ENCODE peak calls at places on chromosome 19, in four cellular contexts. One of them, this sample, is unnamed.

GRCh38 chr19:20238025-20238623 is 71.1 kb downstream of the ZNF486 start:
- DNase-seq in GM12878: peak
- DNase-seq in DND-41: peak
- DNase-seq in neural progenitor cell: peak
- DNase-seq in this sample: no peak

GRCh38 chr19:7068599-7068998 is 904 bp upstream of the ZNF557 start:
- DNase-seq in GM12878: no peak
- DNase-seq in DND-41: no peak
- DNase-seq in neural progenitor cell: no peak
- DNase-seq in this sample: no peak

GRCh38 chr19:21483589-21484170 is 21.7 kb upstream of the ZNF429 start:
- DNase-seq in GM12878: no peak
- DNase-seq in DND-41: peak
- DNase-seq in neural progenitor cell: peak
- DNase-seq in this sample: no peak

GRCh38 chr19:6476155-6476895 is 5.3 kb downstream of the DENND1C start:
- DNase-seq in GM12878: no peak
- DNase-seq in DND-41: peak
- DNase-seq in neural progenitor cell: peak
- DNase-seq in this sample: peak

GRCh38 chr19:43560687-43561086 is 14.6 kb downstream of the XRCC1 start:
- DNase-seq in GM12878: no peak
- DNase-seq in DND-41: no peak
- DNase-seq in neural progenitor cell: no peak
- DNase-seq in this sample: no peak

GRCh38 chr19:3275583-3276340 is 51.3 kb downstream of the CELF5 start:
- DNase-seq in GM12878: peak
- DNase-seq in DND-41: peak
- DNase-seq in neural progenitor cell: peak
- DNase-seq in this sample: peak

GRCh38 chr19:13554506-13555235 is 48.4 kb upstream of the CACNA1A start:
- DNase-seq in GM12878: no peak
- DNase-seq in DND-41: no peak
- DNase-seq in neural progenitor cell: no peak
- DNase-seq in this sample: no peak

GRCh38 chr19:20423381-20424207 is 142.0 kb downstream of the ZNF737 start:
- DNase-seq in GM12878: no peak
- DNase-seq in DND-41: peak
- DNase-seq in neural progenitor cell: peak
- DNase-seq in this sample: no peak

GRCh38 chr19:8820234-8820633 is 11.9 kb downstream of the ZNF558 start:
- DNase-seq in GM12878: no peak
- DNase-seq in DND-41: no peak
- DNase-seq in neural progenitor cell: no peak
- DNase-seq in this sample: no peak

GRCh38 chr19:47157455-47158321 is 27.1 kb downstream of the SAE1 start:
- DNase-seq in GM12878: no peak
- DNase-seq in DND-41: peak
- DNase-seq in neural progenitor cell: peak
- DNase-seq in this sample: no peak

GRCh38 chr19:56114051-56114694 is 6.9 kb downstream of the ZNF787 start:
- DNase-seq in GM12878: no peak
- DNase-seq in DND-41: no peak
- DNase-seq in neural progenitor cell: no peak
- DNase-seq in this sample: no peak

GRCh38 chr19:6534451-6535093 is 3.7 kb downstream of the TNFSF9 start:
- DNase-seq in GM12878: no peak
- DNase-seq in DND-41: no peak
- DNase-seq in neural progenitor cell: peak
- DNase-seq in this sample: no peak

GRCh38 chr19:4108767-4109625 is 14.9 kb downstream of the MAP2K2 start:
- DNase-seq in GM12878: peak
- DNase-seq in DND-41: peak
- DNase-seq in neural progenitor cell: no peak
- DNase-seq in this sample: no peak

GRCh38 chr19:16571689-16572331 is 405 bp downstream of the SLC35E1 start:
- DNase-seq in GM12878: no peak
- DNase-seq in DND-41: no peak
- DNase-seq in neural progenitor cell: no peak
- DNase-seq in this sample: no peak

GRCh38 chr19:43505941-43506340 is 1.4 kb upstream of the PHLDB3 start:
- DNase-seq in GM12878: no peak
- DNase-seq in DND-41: no peak
- DNase-seq in neural progenitor cell: no peak
- DNase-seq in this sample: no peak

DNA sequence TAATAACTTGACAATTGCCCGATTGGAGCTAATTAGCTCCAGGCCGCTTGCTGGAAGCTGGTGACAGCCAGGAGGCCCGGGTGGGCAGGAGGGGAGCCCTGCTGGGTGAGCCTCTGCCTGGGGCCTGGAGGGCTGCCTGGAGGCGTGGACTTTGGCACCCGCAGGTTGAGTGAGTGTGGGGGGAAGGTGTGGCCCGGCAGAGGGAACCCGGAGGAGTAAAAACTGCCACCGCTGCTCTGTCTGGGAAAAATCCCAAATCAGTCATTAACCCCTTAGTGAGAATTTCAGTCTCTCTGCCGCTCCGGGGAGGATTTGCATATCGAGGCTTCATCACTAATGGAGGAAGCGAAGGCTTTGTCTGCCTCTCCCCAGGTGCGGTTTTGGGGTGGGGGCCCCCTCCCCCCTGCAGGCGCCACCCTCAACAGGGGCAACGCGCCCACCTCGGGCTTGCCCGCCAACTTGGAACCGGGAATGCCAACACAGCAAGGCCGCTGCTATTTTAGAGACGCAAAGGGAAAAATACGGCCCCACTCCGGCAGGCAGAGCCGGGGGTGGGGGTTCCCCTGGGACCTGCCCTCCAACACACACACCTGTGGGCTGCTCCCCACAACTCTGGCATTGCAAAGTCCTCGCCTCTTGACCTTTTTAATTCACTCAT is 6.2 kb downstream of the EFNA2 start:
- DNase-seq in GM12878: no peak
- DNase-seq in DND-41: no peak
- DNase-seq in neural progenitor cell: no peak
- DNase-seq in this sample: no peak
- TF ChIP-seq EZH2 in GM12878: no peak
- TF ChIP-seq EZH2 in DND-41: no peak
- TF ChIP-seq EZH2 in neural progenitor cell: no peak
- TF ChIP-seq EZH2 in this sample: no peak

DNA sequence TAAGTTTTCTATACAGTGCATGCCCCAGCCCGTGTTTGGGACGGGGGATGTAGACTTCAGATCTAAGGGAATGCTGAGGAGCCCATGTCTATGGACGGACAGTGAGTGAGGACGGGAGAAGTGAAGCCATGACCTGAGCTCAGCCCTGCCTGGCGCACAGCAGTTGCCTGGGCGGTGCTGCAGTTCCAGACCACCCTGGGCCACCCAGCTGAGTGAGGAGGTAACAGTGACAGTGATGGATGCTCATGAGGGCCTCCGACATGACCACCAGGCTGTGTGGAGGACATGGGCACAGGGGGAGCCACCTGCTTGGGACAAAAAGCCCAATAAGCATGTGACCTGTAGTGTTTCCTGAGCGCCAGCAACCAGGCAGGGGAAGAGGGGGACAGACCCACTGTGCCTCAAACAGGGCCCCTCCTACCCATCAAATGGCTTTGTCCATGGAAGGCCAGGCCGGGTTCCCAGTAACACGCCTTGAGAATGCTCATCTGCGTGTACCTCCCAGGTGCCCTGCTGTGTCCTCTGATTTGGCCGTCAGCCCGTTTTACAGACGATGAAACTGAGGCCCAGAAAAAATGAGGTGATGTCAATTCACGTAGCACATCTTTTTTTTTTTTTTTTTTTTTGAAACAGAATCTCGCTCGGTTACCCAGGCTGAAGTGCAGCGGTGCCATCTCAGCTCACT is 22.6 kb downstream of the NOSIP start:
- DNase-seq in GM12878: no peak
- DNase-seq in DND-41: no peak
- DNase-seq in neural progenitor cell: no peak
- DNase-seq in this sample: no peak
- H3K9ac ChIP-seq in GM12878: no peak
- H3K9ac ChIP-seq in DND-41: no peak
- H3K9ac ChIP-seq in neural progenitor cell: no peak
- H3K9ac ChIP-seq in this sample: no peak

DNA sequence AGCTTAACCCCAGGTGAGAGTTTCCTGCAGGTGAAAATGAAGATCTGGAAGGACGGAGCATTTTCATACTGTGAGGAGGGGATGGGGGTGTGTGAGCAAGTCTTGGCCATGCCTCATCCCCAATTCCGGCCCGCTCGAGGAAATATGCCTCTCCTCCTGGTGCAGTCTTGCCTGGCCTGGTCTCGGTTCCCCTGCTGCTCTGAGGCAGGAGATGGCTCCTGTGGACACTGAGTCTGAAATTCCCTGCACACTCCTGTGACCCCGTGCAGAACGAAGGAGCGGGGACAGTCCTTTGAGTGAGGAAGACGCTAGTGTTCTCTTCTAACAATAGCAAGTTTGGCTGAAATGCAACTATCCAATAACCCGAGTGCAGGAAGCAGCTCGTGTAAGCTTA is 329 bp upstream of the ZNF439 start:
- DNase-seq in GM12878: no peak
- DNase-seq in DND-41: no peak
- DNase-seq in neural progenitor cell: no peak
- DNase-seq in this sample: no peak
- H3K4me3 ChIP-seq in GM12878: peak
- H3K4me3 ChIP-seq in DND-41: peak
- H3K4me3 ChIP-seq in neural progenitor cell: no peak
- H3K4me3 ChIP-seq in this sample: peak

GRCh38 chr19:498977-499623 is 2.8 kb downstream of the MADCAM1 start:
- DNase-seq in GM12878: no peak
- DNase-seq in DND-41: no peak
- DNase-seq in neural progenitor cell: no peak
- DNase-seq in this sample: no peak

GRCh38 chr19:498591-498950 is 2.3 kb downstream of the MADCAM1 start:
- DNase-seq in GM12878: no peak
- DNase-seq in DND-41: no peak
- DNase-seq in neural progenitor cell: no peak
- DNase-seq in this sample: no peak

GRCh38 chr19:497476-497860 is 1.2 kb downstream of the MADCAM1 start:
- DNase-seq in GM12878: no peak
- DNase-seq in DND-41: no peak
- DNase-seq in neural progenitor cell: no peak
- DNase-seq in this sample: no peak

GRCh38 chr19:496333-496634 is at the start of gene MADCAM1:
- DNase-seq in GM12878: no peak
- DNase-seq in DND-41: no peak
- DNase-seq in neural progenitor cell: no peak
- DNase-seq in this sample: no peak

GRCh38 chr19:497861-498590 is 1.7 kb downstream of the MADCAM1 start:
- DNase-seq in GM12878: no peak
- DNase-seq in DND-41: no peak
- DNase-seq in neural progenitor cell: no peak
- DNase-seq in this sample: no peak
- TF ChIP-seq EZH2 in GM12878: no peak
- TF ChIP-seq EZH2 in DND-41: no peak
- TF ChIP-seq EZH2 in neural progenitor cell: peak
- TF ChIP-seq EZH2 in this sample: no peak

DNA sequence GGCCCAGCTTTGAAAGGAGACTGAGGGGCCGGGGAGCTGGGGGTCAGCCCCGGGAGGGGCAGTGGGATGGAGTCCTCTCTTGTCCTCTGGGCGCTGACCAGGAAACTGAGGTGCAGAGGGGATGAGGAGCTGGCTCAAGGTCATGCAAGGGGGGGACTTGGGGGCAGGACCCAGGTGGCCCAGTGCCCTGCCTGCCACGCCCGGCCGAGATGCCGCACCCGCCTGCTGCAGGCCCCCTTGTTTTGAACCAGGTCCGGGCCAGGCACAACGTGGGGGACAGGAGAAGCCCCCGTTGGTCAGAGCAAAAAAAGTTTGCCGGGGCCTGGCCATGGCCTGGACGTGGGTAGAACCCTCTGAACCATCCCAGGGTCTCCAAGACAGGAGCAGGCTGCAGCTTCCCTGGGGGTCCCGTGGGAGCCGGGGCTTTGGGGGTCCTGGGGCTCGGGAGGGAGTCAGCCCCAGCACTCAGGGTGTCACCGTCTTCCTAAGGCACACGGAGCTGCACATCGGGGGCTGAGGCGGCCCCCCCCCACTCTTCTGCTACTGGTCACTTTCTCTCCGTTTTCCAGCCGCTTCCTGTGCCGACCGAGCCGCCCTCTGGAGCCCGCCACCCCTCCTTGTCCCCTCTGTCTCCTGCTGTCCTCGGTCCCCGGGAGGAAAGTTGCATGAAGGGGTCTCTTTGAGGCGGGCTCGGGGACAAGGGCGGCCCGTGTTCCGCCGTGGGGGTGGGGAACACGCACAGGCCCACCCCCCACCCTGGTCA is 1.4 kb downstream of the EFNA2 start:
- DNase-seq in GM12878: no peak
- DNase-seq in DND-41: no peak
- DNase-seq in neural progenitor cell: no peak
- DNase-seq in this sample: no peak
- H3K9ac ChIP-seq in GM12878: no peak
- H3K9ac ChIP-seq in DND-41: no peak
- H3K9ac ChIP-seq in neural progenitor cell: peak
- H3K9ac ChIP-seq in this sample: no peak